ENCODE peak calls at places on chromosomes 2 and 18, in four cellular contexts. One of them, this sample, is unnamed.

GRCh38 chr2:101831351-101831865 is 133.9 kb downstream of the MAP4K4 start:
- DNase-seq in breast epithelium: peak; percentile 64
- DNase-seq in stomach: peak; percentile 78
- DNase-seq in IMR-90: peak; percentile 78
- DNase-seq in this sample: peak; percentile 69

GRCh38 chr2:30446602-30447148 is 371 bp upstream of the LCLAT1 start:
- DNase-seq in breast epithelium: no peak
- DNase-seq in stomach: no peak
- DNase-seq in IMR-90: no peak
- DNase-seq in this sample: no peak

GRCh38 chr2:135190799-135191198 is 138.7 kb downstream of the RAB3GAP1 start:
- DNase-seq in breast epithelium: no peak
- DNase-seq in stomach: no peak
- DNase-seq in IMR-90: no peak
- DNase-seq in this sample: no peak

GRCh38 chr18:66993492-66993891 is 389.6 kb upstream of the CDH19 start:
- DNase-seq in breast epithelium: no peak
- DNase-seq in stomach: no peak
- DNase-seq in IMR-90: no peak
- DNase-seq in this sample: no peak

GRCh38 chr2:105789745-105790466 is 45.2 kb downstream of the NCK2 start:
- DNase-seq in breast epithelium: no peak
- DNase-seq in stomach: no peak
- DNase-seq in IMR-90: peak; percentile 74
- DNase-seq in this sample: peak; percentile 86

GRCh38 chr2:135304694-135305093 is 226.3 kb downstream of the ZRANB3 start:
- DNase-seq in breast epithelium: no peak
- DNase-seq in stomach: no peak
- DNase-seq in IMR-90: no peak
- DNase-seq in this sample: no peak

GRCh38 chr2:126797622-126798275 is 100.9 kb upstream of the TEX51 start:
- DNase-seq in breast epithelium: no peak
- DNase-seq in stomach: peak; percentile 22
- DNase-seq in IMR-90: no peak
- DNase-seq in this sample: peak; percentile 33

GRCh38 chr2:196592331-196592911 is 47.1 kb upstream of the CCDC150 start:
- DNase-seq in breast epithelium: no peak
- DNase-seq in stomach: no peak
- DNase-seq in IMR-90: peak; percentile 49
- DNase-seq in this sample: no peak

GRCh38 chr2:210263841-210264240 is 38.6 kb upstream of the ACADL start:
- DNase-seq in breast epithelium: no peak
- DNase-seq in stomach: no peak
- DNase-seq in IMR-90: no peak
- DNase-seq in this sample: no peak

GRCh38 chr2:197075754-197076337 is 149.3 kb upstream of the PGAP1 start:
- DNase-seq in breast epithelium: no peak
- DNase-seq in stomach: no peak
- DNase-seq in IMR-90: no peak
- DNase-seq in this sample: no peak

GRCh38 chr2:15795426-15795825 is 144.9 kb upstream of the MYCN start:
- DNase-seq in breast epithelium: no peak
- DNase-seq in stomach: no peak
- DNase-seq in IMR-90: no peak
- DNase-seq in this sample: no peak

GRCh38 chr2:71856709-71857525 is 290.7 kb downstream of the CYP26B1 start:
- DNase-seq in breast epithelium: no peak
- DNase-seq in stomach: no peak
- DNase-seq in IMR-90: no peak
- DNase-seq in this sample: peak; percentile 39

GRCh38 chr2:36277146-36277808 is 78.3 kb upstream of the CRIM1 start:
- DNase-seq in breast epithelium: no peak
- DNase-seq in stomach: no peak
- DNase-seq in IMR-90: peak; percentile 97
- DNase-seq in this sample: no peak

GRCh38 chr2:121649652-121650553 is 641 bp upstream of the CLASP1 start:
- DNase-seq in breast epithelium: peak; percentile 77
- DNase-seq in stomach: peak; percentile 87
- DNase-seq in IMR-90: peak; percentile 90
- DNase-seq in this sample: peak; percentile 94

GRCh38 chr2:218733615-218734021 is 23.0 kb downstream of the TTLL4 start:
- DNase-seq in breast epithelium: peak; percentile 72
- DNase-seq in stomach: peak; percentile 34
- DNase-seq in IMR-90: peak; percentile 93
- DNase-seq in this sample: peak; percentile 30

GRCh38 chr2:236093134-236093533 is 75.1 kb downstream of the GBX2 start:
- DNase-seq in breast epithelium: no peak
- DNase-seq in stomach: no peak
- DNase-seq in IMR-90: no peak
- DNase-seq in this sample: no peak
- TF ChIP-seq CTCF in breast epithelium: no peak
- TF ChIP-seq CTCF in stomach: no peak
- TF ChIP-seq CTCF in IMR-90: no peak
- TF ChIP-seq CTCF in this sample: no peak

GRCh38 chr18:34592961-34593382 is 117.1 kb upstream of the DTNA start:
- DNase-seq in breast epithelium: peak; percentile 55
- DNase-seq in stomach: peak; percentile 37
- DNase-seq in IMR-90: peak; percentile 59
- DNase-seq in this sample: peak; percentile 23
- TF ChIP-seq POLR2A in breast epithelium: no peak
- TF ChIP-seq POLR2A in stomach: no peak
- TF ChIP-seq POLR2A in IMR-90: no peak
- TF ChIP-seq POLR2A in this sample: peak; percentile 79

DNA sequence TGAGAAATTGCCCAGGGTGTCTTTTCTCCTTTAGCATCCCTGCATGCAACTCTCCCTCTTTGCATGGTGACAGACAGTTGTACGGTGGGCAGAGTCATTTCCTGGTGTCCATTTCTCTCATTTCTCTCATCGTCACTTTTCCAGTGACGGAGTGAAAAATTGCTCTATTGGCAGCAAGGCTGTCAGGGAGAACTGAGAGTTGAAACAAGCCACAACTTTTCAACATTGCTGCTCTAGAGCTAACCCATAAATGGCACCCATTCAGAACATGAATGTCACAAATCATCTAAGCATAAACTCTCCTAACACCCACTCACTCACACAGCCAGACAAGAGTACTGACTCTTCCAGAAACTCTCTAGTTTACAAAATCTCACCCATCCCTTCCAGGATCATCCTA is 55.7 kb downstream of the ZC3H8 start:
- DNase-seq in breast epithelium: no peak
- DNase-seq in stomach: no peak
- DNase-seq in IMR-90: no peak
- DNase-seq in this sample: no peak
- H3K4me3 ChIP-seq in breast epithelium: no peak overlapping the region
- H3K4me3 ChIP-seq in stomach: no peak overlapping the region
- H3K4me3 ChIP-seq in IMR-90: no peak overlapping the region
- H3K4me3 ChIP-seq in this sample: no peak overlapping the region

DNA sequence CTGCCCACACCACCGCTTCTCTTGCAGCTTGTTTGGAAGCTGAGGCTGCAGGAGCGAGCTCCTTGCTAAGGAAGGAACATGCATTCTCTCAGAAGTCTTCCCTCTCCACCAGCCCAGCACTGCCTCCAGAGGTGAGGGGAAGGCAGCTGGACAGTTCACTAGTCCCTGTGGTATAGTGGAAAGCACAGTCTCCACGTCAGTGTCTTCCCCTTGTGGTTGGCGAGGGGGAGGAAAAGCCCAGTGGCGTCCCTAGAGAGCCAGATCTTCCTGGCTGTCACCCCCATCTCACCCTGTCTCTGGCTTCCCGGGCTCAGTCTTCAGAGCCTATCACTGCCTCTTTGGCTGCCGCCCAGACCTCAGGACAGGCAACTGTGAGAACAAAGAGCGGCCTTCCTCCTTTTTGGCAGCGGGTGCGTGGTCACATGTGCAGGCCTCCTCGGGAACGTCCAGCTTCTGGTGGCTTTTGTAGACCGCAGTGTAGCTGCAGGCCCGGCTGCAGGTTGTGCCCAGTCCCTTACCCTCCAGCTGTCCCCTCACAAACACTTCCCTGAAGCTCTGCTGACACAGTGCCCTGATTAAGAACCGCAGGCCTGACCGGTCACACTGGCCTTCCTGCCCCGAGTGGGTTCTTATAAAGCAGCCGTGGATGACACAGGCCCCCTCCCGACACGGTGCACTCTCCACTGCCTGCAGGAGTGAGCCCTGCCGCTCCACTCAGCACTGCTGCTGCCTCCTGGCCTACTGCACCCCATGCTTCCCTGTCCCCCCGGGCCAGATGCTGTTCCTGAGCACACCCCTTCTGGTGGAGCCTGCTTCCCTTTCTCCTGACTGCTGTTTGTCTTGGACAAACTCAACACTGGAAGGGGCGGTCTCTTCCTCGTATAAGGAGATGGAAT is 90.9 kb downstream of the RNF144A start:
- DNase-seq in breast epithelium: peak; percentile 76
- DNase-seq in stomach: peak; percentile 83
- DNase-seq in IMR-90: no peak
- DNase-seq in this sample: peak; percentile 99
- TF ChIP-seq CTCF in breast epithelium: peak; percentile 46
- TF ChIP-seq CTCF in stomach: peak; percentile 10
- TF ChIP-seq CTCF in IMR-90: no peak
- TF ChIP-seq CTCF in this sample: peak; percentile 41